ENCODE peak calls at places on chromosomes 1 and 21, in ten cellular contexts. Q is naive thymus-derived CD4-positive, alpha-beta T cell; N is GM23338; G is Peyer's patch; V is endothelial cell of umbilical vein; I is thoracic aorta; A is GM23248; X is adrenal gland; D is breast epithelium; E is tibial artery. K is an unnamed sample.

GRCh38 chr1:85200367-85200869 is 398 bp downstream of the SYDE2 start:
- DNase-seq in Q (peak; percentile 37), N (peak; percentile 52), G (peak; percentile 69), V (no peak), I (no peak), A (peak; percentile 57), X (peak; percentile 49), D (peak; percentile 56), E (peak; percentile 70), K (peak; percentile 47)

GRCh38 chr1:40932004-40932403 is 47.5 kb upstream of the CTPS1 start:
- DNase-seq in Q (no peak), N (peak; percentile 29), G (no peak), V (peak; percentile 70), I (no peak), A (no peak), X (no peak), D (no peak), E (peak; percentile 39), K (no peak)

GRCh38 chr1:172670791-172671190 is 11.9 kb downstream of the FASLG start:
- DNase-seq in Q (peak; percentile 85), N (no peak), G (no peak), V (no peak), I (no peak), A (no peak), X (no peak), D (no peak), E (no peak), K (no peak)

GRCh38 chr1:223748773-223749733 is 36.7 kb downstream of the CAPN2 start:
- DNase-seq in Q (peak; percentile 73), N (peak; percentile 66), G (peak; percentile 81), V (peak; percentile 62), I (no peak), A (peak; percentile 78), X (peak; percentile 72), D (peak; percentile 63), E (peak; percentile 83), K (no peak)

GRCh38 chr1:182193908-182194550 is 132.5 kb upstream of the ZNF648 start:
- DNase-seq in Q (no peak), N (no peak), G (no peak), V (no peak), I (no peak), A (peak; percentile 86), X (no peak), D (no peak), E (peak; percentile 75), K (no peak)

GRCh38 chr1:238063454-238063853 is 172.7 kb upstream of the ZP4 start:
- DNase-seq in Q (no peak), N (no peak), G (no peak), V (no peak), I (no peak), A (no peak), X (no peak), D (no peak), E (no peak), K (no peak)

GRCh38 chr1:156866679-156867015 is 6.0 kb downstream of the NTRK1 start:
- DNase-seq in Q (no peak), N (no peak), G (no peak), V (no peak), I (no peak), A (no peak), X (no peak), D (no peak), E (no peak), K (no peak)

GRCh38 chr1:44170281-44170823 is 28.9 kb upstream of the KLF18 start:
- DNase-seq in Q (no peak), N (peak; percentile 35), G (no peak), V (no peak), I (no peak), A (peak; percentile 66), X (no peak), D (no peak), E (no peak), K (no peak)

GRCh38 chr1:201219481-201220387 is 29.1 kb downstream of the IGFN1 start:
- DNase-seq in Q (no peak), N (no peak), G (no peak), V (no peak), I (no peak), A (no peak), X (no peak), D (no peak), E (no peak), K (peak; percentile 25)

GRCh38 chr21:45069085-45069484 is 5.3 kb upstream of the ADARB1 start:
- DNase-seq in Q (no peak), N (no peak), G (no peak), V (no peak), I (no peak), A (no peak), X (no peak), D (peak; percentile 30), E (no peak), K (no peak)
- H3K4me3 ChIP-seq in Q (no peak overlapping the region), N (no peak overlapping the region), G (no peak overlapping the region), V (no peak overlapping the region), I (no peak overlapping the region), A (no peak overlapping the region), X (no peak overlapping the region), D (no peak overlapping the region), E (no peak overlapping the region), K (no peak overlapping the region)

GRCh38 chr21:41613421-41613998 is 105.6 kb upstream of the TMPRSS2 start:
- DNase-seq in Q (no peak), N (no peak), G (no peak), V (no peak), I (no peak), A (no peak), X (no peak), D (no peak), E (no peak), K (no peak)

GRCh38 chr21:41612674-41613250 is 104.8 kb upstream of the TMPRSS2 start:
- DNase-seq in Q (no peak), N (peak; percentile 78), G (peak; percentile 68), V (no peak), I (peak; percentile 80), A (peak; percentile 98), X (peak; percentile 51), D (peak; percentile 84), E (peak; percentile 97), K (peak; percentile 74)

GRCh38 chr21:41616063-41616591 is 108.2 kb upstream of the TMPRSS2 start:
- DNase-seq in Q (no peak), N (no peak), G (no peak), V (no peak), I (peak; percentile 43), A (peak; percentile 87), X (no peak), D (no peak), E (peak; percentile 84), K (peak; percentile 50)

GRCh38 chr21:41614456-41615010 is 106.6 kb upstream of the TMPRSS2 start:
- DNase-seq in Q (no peak), N (no peak), G (no peak), V (no peak), I (no peak), A (no peak), X (no peak), D (no peak), E (no peak), K (no peak)

DNA sequence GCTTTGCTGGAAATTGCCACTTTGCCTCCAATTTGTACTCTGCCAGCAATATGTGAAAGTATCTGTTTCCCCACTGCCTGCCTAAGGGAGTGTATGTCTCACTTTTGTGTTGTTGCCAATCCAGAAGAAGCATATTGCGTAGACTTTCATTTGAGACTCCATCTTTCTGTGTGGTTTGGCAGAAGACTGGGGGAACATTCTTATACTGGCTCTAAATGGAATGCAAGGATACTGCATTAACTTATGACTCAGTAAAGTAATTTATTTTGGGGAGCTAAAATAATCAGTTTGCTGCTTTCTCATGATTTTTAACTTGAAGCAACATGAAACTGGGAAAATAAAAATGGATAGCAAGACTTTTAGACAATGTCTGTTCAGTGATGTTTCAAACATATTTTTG is 107.7 kb upstream of the TMPRSS2 start:
- DNase-seq in Q (no peak), N (no peak), G (no peak), V (no peak), I (no peak), A (peak; percentile 98), X (no peak), D (no peak), E (no peak), K (no peak)
- H3K36me3 ChIP-seq in Q (no peaks in the 10 kb centered on the region), N (no peaks in the 10 kb centered on the region), G (no peaks in the 10 kb centered on the region), V (no peaks in the 10 kb centered on the region), I (no peaks in the 10 kb centered on the region), A (no peaks in the 10 kb centered on the region), X (no peaks in the 10 kb centered on the region), D (no peaks in the 10 kb centered on the region), E (no peaks in the 10 kb centered on the region), K (no peaks in the 10 kb centered on the region)

GRCh38 chr1:119674835-119675289 is 26.8 kb upstream of the ZNF697 start:
- DNase-seq in Q (no peak), N (peak; percentile 82), G (no peak), V (peak; percentile 83), I (no peak), A (peak; percentile 92), X (no peak), D (no peak), E (no peak), K (peak; percentile 72)
- H3K4me3 ChIP-seq in Q (peak overlapping the region; percentile 26), N (peak overlapping the region; percentile 34), G (no peak overlapping the region), V (peak overlapping the region; percentile 66), I (peak overlapping the region; percentile 71), A (peak overlapping the region; percentile 77), X (no peak overlapping the region), D (peak overlapping the region; percentile 58), E (peak overlapping the region; percentile 43), K (peak overlapping the region; percentile 34)

GRCh38 chr1:9351654-9352271 is 59.1 kb downstream of the SPSB1 start:
- DNase-seq in Q (no peak), N (no peak), G (no peak), V (no peak), I (no peak), A (no peak), X (no peak), D (no peak), E (no peak), K (no peak)
- H3K36me3 ChIP-seq in Q (peaks cover 15% of the 10 kb centered on the region), N (no peaks in the 10 kb centered on the region), G (no peaks in the 10 kb centered on the region), V (peaks cover 4% of the 10 kb centered on the region), I (peaks cover 16% of the 10 kb centered on the region), A (peaks cover 7% of the 10 kb centered on the region), X (peaks cover 7% of the 10 kb centered on the region), D (no peaks in the 10 kb centered on the region), E (peaks cover 14% of the 10 kb centered on the region), K (peaks cover 31% of the 10 kb centered on the region)

DNA sequence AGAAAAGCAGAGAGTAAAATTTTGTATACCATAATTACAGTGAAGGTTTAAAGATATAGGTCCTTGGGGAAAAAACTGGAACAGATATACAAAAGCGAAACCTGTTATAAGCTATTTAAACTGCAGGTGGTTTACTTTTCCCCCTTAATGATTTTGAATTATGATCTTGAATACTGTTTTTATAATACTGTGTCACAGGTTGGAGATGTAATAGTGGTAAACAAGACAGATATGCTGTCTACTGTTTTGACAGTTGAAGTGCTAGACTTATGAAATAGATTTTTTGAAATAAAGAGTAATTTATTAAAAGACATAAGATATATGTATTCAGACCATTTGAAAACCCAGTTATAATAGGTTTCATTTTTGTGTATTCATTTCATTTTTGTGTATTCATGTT is 129.4 kb downstream of the CD247 start:
- DNase-seq in Q (no peak), N (no peak), G (no peak), V (no peak), I (no peak), A (no peak), X (no peak), D (no peak), E (no peak), K (no peak)
- H3K4me3 ChIP-seq in Q (no peak overlapping the region), N (no peak overlapping the region), G (no peak overlapping the region), V (no peak overlapping the region), I (no peak overlapping the region), A (no peak overlapping the region), X (no peak overlapping the region), D (no peak overlapping the region), E (no peak overlapping the region), K (no peak overlapping the region)

GRCh38 chr1:117942293-117942692 is 12.8 kb downstream of the WDR3 start:
- DNase-seq in Q (no peak), N (no peak), G (no peak), V (no peak), I (no peak), A (peak; percentile 57), X (no peak), D (no peak), E (no peak), K (no peak)
- H3K36me3 ChIP-seq in Q (peaks cover 90% of the 10 kb centered on the region), N (peaks cover 74% of the 10 kb centered on the region), G (no peaks in the 10 kb centered on the region), V (peaks cover 16% of the 10 kb centered on the region), I (peaks cover 64% of the 10 kb centered on the region), A (peaks cover 64% of the 10 kb centered on the region), X (peaks cover 89% of the 10 kb centered on the region), D (peaks cover 8% of the 10 kb centered on the region), E (peaks cover 97% of the 10 kb centered on the region), K (peaks cover 96% of the 10 kb centered on the region)